ENCODE peak calls at places on chromosomes 4 and X, in ten cellular contexts. V is MCF 10A, E is D721Med, G is RWPE2, O is tibial nerve, D is ascending aorta, K is astrocyte of the spinal cord, H is GM12865, U is heart left ventricle, P is neural progenitor cell. Z is an unnamed sample.

GRCh38 chr4:139655116-139655515 is 10.5 kb upstream of the MGST2 start:
- DNase-seq in H (peak; percentile 52), K (peak; percentile 40), G (no peak), V (peak; percentile 74), E (no peak), U (no peak), P (peak; percentile 33), O (no peak), D (no peak), Z (no peak)

GRCh38 chrX:152960115-152960514 is 33.8 kb downstream of the PNMA5 start:
- DNase-seq in O (no peak), E (no peak), D (no peak), G (no peak), P (no peak), U (no peak), H (no peak), V (no peak), K (no peak), Z (no peak)

GRCh38 chrX:18883961-18884765 is 99.8 kb downstream of the PHKA2 start:
- DNase-seq in E (no peak), K (no peak), H (peak; percentile 10), P (no peak), O (no peak), G (no peak), D (no peak), U (no peak), V (no peak), Z (no peak)

GRCh38 chr4:31081375-31081774 is 361.2 kb downstream of the PCDH7 start:
- DNase-seq in O (no peak), G (no peak), E (no peak), H (no peak), P (no peak), K (peak; percentile 58), D (no peak), U (no peak), V (peak; percentile 45), Z (no peak)

GRCh38 chrX:6990552-6991193 is 156.8 kb upstream of the STS start:
- DNase-seq in P (no peak), O (no peak), H (no peak), U (no peak), V (peak; percentile 1), K (no peak), D (no peak), E (no peak), G (no peak), Z (no peak)

GRCh38 chrX:150062292-150063137 is 124.2 kb upstream of the EOLA2 start:
- DNase-seq in U (peak; percentile 39), E (no peak), P (no peak), O (no peak), K (peak; percentile 53), H (no peak), V (peak; percentile 50), G (no peak), D (peak; percentile 67), Z (no peak)

GRCh38 chr4:137474711-137475301 is 57.5 kb downstream of the PCDH18 start:
- DNase-seq in D (no peak), P (no peak), H (no peak), O (no peak), U (no peak), E (no peak), K (peak; percentile 79), V (peak; percentile 25), G (no peak), Z (no peak)

GRCh38 chr4:117596917-117597316 is 437.4 kb upstream of the NDST3 start:
- DNase-seq in U (no peak), G (no peak), E (no peak), H (no peak), P (no peak), V (no peak), D (no peak), O (no peak), K (no peak), Z (no peak)

GRCh38 chr4:32145987-32146386 is 1425.8 kb downstream of the PCDH7 start:
- DNase-seq in V (no peak), K (no peak), O (no peak), D (no peak), E (no peak), H (no peak), G (no peak), U (no peak), P (peak; percentile 16), Z (no peak)
- TF ChIP-seq CTCF in V (no peak), K (no peak), O (no peak), D (no peak), E (no peak), H (no peak), G (no peak), U (no peak), P (peak; percentile 42), Z (no peak)

DNA sequence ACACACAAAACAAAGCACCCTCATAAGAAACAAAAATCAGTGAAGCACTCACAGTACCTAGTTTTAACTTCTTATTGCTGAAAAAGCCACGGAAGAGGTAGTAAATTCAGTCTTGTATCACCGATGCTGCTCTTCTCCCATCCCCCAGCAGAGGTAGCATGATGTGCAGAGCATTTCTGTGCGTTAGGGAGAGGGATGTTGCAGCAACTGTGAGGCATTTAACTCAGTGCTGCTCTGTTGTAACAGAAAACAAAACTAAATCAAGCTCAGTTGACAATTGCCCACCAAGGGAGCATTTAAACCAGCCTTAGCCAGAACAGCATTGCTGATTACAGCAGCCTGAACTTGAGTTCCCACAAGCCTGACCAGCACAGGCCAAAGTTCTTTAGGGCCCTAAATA is 1279.7 kb upstream of the ADGRL3 start:
- DNase-seq in H (no peak), O (no peak), U (no peak), V (no peak), K (no peak), D (no peak), G (no peak), P (peak; percentile 51), E (no peak), Z (no peak)
- TF ChIP-seq CTCF in H (no peak), O (no peak), U (no peak), V (no peak), K (no peak), D (no peak), G (no peak), P (peak; percentile 28), E (no peak), Z (peak; percentile 20)

GRCh38 chr4:2929469-2929868 is 33.7 kb downstream of the NOP14 start:
- DNase-seq in P (no peak), D (no peak), V (no peak), U (no peak), K (no peak), H (no peak), G (no peak), O (no peak), E (no peak), Z (no peak)

GRCh38 chr4:2931765-2932560 is 31.2 kb downstream of the NOP14 start:
- DNase-seq in G (no peak), U (peak; percentile 83), V (no peak), P (no peak), D (peak; percentile 79), K (no peak), E (no peak), H (peak; percentile 89), O (peak; percentile 44), Z (no peak)

GRCh38 chr4:2932561-2932950 is 30.6 kb downstream of the NOP14 start:
- DNase-seq in D (no peak), V (no peak), K (no peak), U (no peak), O (no peak), E (no peak), G (peak; percentile 46), P (no peak), H (peak; percentile 24), Z (no peak)

GRCh38 chr4:2930135-2930805 is 32.9 kb downstream of the NOP14 start:
- DNase-seq in U (no peak), E (no peak), G (no peak), V (no peak), D (no peak), O (no peak), K (no peak), H (no peak), P (no peak), Z (no peak)

DNA sequence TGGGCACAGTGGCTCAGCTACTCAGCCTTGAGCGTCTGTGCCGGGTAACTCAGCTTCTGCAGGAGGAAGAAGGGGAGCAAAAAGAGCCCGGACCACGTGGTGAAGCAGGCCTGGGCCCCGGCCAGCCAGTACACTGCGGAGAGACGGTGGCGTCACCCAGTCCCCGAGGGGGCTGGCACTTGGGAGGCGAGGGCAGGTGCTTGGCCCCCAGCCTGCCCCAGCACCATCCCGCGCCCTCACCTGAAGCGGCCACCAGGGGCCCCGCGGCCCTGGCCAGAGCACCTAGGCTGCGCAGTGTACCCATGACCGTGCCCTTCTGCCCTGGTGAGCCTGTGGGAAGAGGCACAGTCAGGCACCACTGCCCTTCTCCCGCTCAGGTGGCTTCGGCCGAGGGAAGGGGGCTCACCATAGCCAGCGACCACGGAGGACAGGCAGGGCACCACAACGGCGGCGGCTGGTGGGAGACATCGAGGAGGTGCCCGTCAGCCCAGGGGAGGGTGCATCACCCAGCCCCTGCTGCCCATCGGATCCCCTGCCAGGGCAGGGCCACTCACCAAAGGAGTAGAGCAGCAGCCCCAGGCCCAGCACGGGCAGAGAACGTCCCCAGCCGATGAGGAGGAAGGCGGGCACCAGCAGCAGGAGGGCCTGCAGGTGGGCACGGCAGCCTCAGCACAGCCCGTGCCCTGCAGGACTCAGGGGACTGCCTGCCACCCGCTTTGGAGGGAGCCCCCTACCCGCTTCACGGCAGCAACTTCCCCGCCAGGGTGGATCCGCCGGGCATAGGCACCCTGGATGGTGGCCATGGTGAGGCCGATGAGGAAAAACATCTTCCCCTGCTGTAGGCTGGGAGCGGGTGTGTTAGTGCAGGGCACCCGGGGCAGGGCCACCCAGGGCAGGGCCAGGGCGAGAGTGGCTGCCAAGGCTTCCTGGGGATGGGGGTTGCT is 32.1 kb downstream of the NOP14 start:
- DNase-seq in K (no peak), O (no peak), G (peak; percentile 70), V (no peak), H (no peak), D (no peak), E (no peak), P (no peak), U (no peak), Z (no peak)
- TF ChIP-seq CTCF in K (peak; percentile 5), O (no peak), G (no peak), V (peak; percentile 26), H (peak; percentile 25), D (no peak), E (no peak), P (no peak), U (no peak), Z (peak; percentile 46)

DNA sequence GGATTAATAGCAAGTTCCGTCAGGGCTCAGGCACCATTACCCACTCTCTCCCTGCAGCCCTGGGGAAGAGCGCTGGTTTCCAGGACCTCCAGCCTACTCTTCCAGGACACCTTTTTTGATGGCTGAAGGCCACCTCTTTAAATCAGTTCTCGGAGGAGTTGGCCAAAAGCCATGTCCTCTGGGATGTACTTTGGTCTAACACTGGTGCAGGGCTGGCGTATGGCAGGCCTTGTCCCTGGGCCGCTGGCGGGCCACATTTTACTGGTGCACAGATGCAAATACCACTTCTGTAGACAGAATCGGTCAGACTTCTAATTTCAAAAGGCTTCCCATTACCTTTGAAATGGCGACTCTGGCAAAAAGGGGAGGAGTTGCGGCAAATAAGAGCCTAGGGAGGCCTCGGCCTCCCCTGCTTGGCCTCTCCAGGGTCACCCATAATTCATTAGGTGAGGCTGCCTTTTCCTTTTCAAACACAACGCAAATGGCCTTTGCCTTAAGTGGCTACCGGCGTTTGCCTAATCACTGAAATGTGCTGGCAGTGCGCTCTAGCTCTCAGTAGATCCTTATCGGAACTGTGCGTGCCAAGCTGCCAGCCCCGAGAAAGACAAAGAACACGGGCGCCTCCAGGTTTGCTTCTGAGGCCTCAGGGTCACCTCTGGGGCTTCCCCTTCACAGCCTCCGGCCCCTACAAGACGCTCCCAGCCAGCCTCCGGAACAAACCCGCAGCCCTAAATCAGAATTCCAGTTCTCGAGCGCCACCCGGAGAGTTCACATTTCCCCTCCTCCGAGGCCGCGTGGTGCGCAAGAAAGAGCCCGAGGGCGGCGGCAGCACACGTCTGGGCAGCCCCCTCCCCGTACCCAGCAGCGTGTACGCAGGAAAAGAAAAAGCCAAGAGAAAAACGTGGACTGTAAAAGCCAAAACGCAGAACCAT is 76.2 kb upstream of the BCOR start:
- DNase-seq in V (peak; percentile 65), H (peak; percentile 85), O (no peak), K (no peak), D (peak; percentile 64), U (no peak), G (no peak), P (peak; percentile 50), E (no peak), Z (no peak)
- TF ChIP-seq CTCF in V (no peak), H (no peak), O (no peak), K (no peak), D (no peak), U (no peak), G (peak; percentile 10), P (no peak), E (no peak), Z (no peak)